ENCODE peak calls at places on chromosomes 4 and X, in nine cellular contexts. T is HTR-8/SVneo; V is fibroblast of lung; X is heart left ventricle; H is AG04450; F is PC-3; M is activated naive CD4-positive, alpha-beta T cell treated with anti-CD3 and anti-CD28 coated beads, Interleukin-2, amount 10 ng/mL, durations not matched to agents 7 days and 5 days; I is HL-60; D is uterus. S is an unnamed sample.

GRCh38 chr4:123452585-123452984 is 56.0 kb downstream of the SPRY1 start:
- DNase-seq in I (peak), M (no peak), F (peak), T (peak), V (peak), X (no peak), H (peak), D (peak), S (peak)

GRCh38 chr4:39591290-39591689 is 47.4 kb downstream of the SMIM14 start:
- DNase-seq in M (no peak), H (no peak), D (no peak), X (no peak), V (peak), I (no peak), T (peak), F (peak), S (no peak)

GRCh38 chr4:94463771-94464170 is 12.0 kb downstream of the PDLIM5 start:
- DNase-seq in F (no peak), H (no peak), V (no peak), D (no peak), X (no peak), M (no peak), I (no peak), T (no peak), S (no peak)

GRCh38 chr4:10704050-10704810 is 19.7 kb upstream of the CLNK start:
- DNase-seq in F (no peak), X (no peak), M (no peak), V (peak), D (no peak), H (no peak), I (no peak), T (no peak), S (no peak)

GRCh38 chr4:8744083-8744805 is 127.4 kb downstream of the HMX1 start:
- DNase-seq in F (no peak), H (no peak), V (no peak), T (no peak), I (no peak), D (peak), X (peak), M (no peak), S (no peak)

GRCh38 chr4:175469519-175469918 is 342.5 kb downstream of the GPM6A start:
- DNase-seq in F (peak), M (no peak), I (no peak), X (no peak), H (no peak), D (no peak), T (peak), V (no peak), S (no peak)

GRCh38 chr4:161653697-161654096 is 510.1 kb downstream of the FSTL5 start:
- DNase-seq in T (no peak), H (no peak), M (no peak), D (no peak), F (no peak), V (no peak), I (no peak), X (no peak), S (no peak)

GRCh38 chr4:155568641-155569040 is 98.0 kb upstream of the GUCY1A1 start:
- DNase-seq in M (no peak), V (no peak), I (no peak), H (no peak), X (no peak), D (no peak), F (no peak), T (no peak), S (no peak)

GRCh38 chr4:38673109-38673978 is 9.3 kb downstream of the KLF3 start:
- DNase-seq in H (no peak), T (no peak), X (peak), V (peak), D (peak), I (no peak), F (peak), M (no peak), S (peak)

GRCh38 chrX:40736170-40736505 is 796 bp upstream of the MED14 start:
- DNase-seq in I (no peak), X (no peak), M (no peak), H (no peak), D (no peak), V (no peak), T (no peak), F (peak), S (no peak)

GRCh38 chr4:105436414-105436813 is 37.4 kb downstream of the PPA2 start:
- DNase-seq in H (no peak), M (no peak), X (no peak), T (no peak), D (no peak), F (no peak), I (no peak), V (no peak), S (no peak)

GRCh38 chrX:103464071-103464773 is 55.1 kb downstream of the RAB40A start:
- DNase-seq in D (peak), I (peak), X (peak), M (peak), V (peak), F (peak), T (no peak), H (no peak), S (no peak)

GRCh38 chr4:60865238-60865637 is 334.9 kb upstream of the ADGRL3 start:
- DNase-seq in H (no peak), V (peak), T (no peak), D (no peak), X (no peak), I (no peak), F (peak), M (no peak), S (no peak)

GRCh38 chr4:107854326-107855030 is 29.7 kb downstream of the SGMS2 start:
- DNase-seq in H (no peak), F (peak), X (no peak), T (no peak), D (peak), M (no peak), I (no peak), V (peak), S (no peak)

GRCh38 chr4:155943610-155944329 is 9.9 kb downstream of the CTSO start:
- DNase-seq in V (no peak), X (no peak), F (no peak), D (no peak), T (no peak), M (no peak), I (no peak), H (no peak), S (no peak)

GRCh38 chrX:7362111-7362510 is 214.2 kb upstream of the PUDP start:
- DNase-seq in X (no peak), M (no peak), D (no peak), H (no peak), V (no peak), I (no peak), F (no peak), T (no peak), S (no peak)

GRCh38 chrX:50704987-50705386 is 109.0 kb downstream of the SHROOM4 start:
- DNase-seq in F (no peak), X (no peak), H (no peak), M (no peak), V (peak), I (no peak), T (no peak), D (no peak), S (no peak)

GRCh38 chr4:151184523-151185458 is 85.4 kb downstream of the RPS3A start:
- DNase-seq in V (peak), D (no peak), I (no peak), T (no peak), M (no peak), F (peak), X (no peak), H (no peak), S (peak)

S was measured in NCI-H226.